ENCODE peak calls at places on chromosomes 5 and 9, in nine cellular contexts. One of them, this sample, is unnamed.
A peak's percentile ranks its signal among the peaks of the same experiment; 100 is the strongest.

GRCh38 chr5:173291722-173292658 is 36.2 kb downstream of the STC2 start:
- DNase-seq in HepG2: no peak
- DNase-seq in heart left ventricle: no peak
- DNase-seq in coronary artery: no peak
- DNase-seq in cardiac muscle cell: no peak
- DNase-seq in AG10803: peak; percentile 66
- DNase-seq in PC-3: no peak
- DNase-seq in fibroblast of lung: peak; percentile 23
- DNase-seq in skeletal muscle cell: peak; percentile 52
- DNase-seq in this sample: no peak

GRCh38 chr5:121937762-121938161 is 24.0 kb upstream of the SRFBP1 start:
- DNase-seq in HepG2: no peak
- DNase-seq in heart left ventricle: no peak
- DNase-seq in coronary artery: no peak
- DNase-seq in cardiac muscle cell: no peak
- DNase-seq in AG10803: peak; percentile 49
- DNase-seq in PC-3: no peak
- DNase-seq in fibroblast of lung: peak; percentile 66
- DNase-seq in skeletal muscle cell: no peak
- DNase-seq in this sample: peak; percentile 49

GRCh38 chr5:102801375-102801774 is 46.3 kb downstream of the PAM start:
- DNase-seq in HepG2: no peak
- DNase-seq in heart left ventricle: no peak
- DNase-seq in coronary artery: no peak
- DNase-seq in cardiac muscle cell: no peak
- DNase-seq in AG10803: no peak
- DNase-seq in PC-3: no peak
- DNase-seq in fibroblast of lung: peak; percentile 36
- DNase-seq in skeletal muscle cell: no peak
- DNase-seq in this sample: no peak

GRCh38 chr5:7325975-7326911 is 69.7 kb upstream of the ADCY2 start:
- DNase-seq in HepG2: no peak
- DNase-seq in heart left ventricle: no peak
- DNase-seq in coronary artery: no peak
- DNase-seq in cardiac muscle cell: no peak
- DNase-seq in AG10803: peak; percentile 65
- DNase-seq in PC-3: no peak
- DNase-seq in fibroblast of lung: no peak
- DNase-seq in skeletal muscle cell: no peak
- DNase-seq in this sample: no peak

GRCh38 chr5:173793677-173794570 is 94.2 kb upstream of the CPEB4 start:
- DNase-seq in HepG2: peak; percentile 19
- DNase-seq in heart left ventricle: no peak
- DNase-seq in coronary artery: peak; percentile 41
- DNase-seq in cardiac muscle cell: no peak
- DNase-seq in AG10803: no peak
- DNase-seq in PC-3: peak; percentile 41
- DNase-seq in fibroblast of lung: no peak
- DNase-seq in skeletal muscle cell: no peak
- DNase-seq in this sample: no peak

GRCh38 chr5:123046222-123046621 is 9.7 kb upstream of the PPIC start:
- DNase-seq in HepG2: no peak
- DNase-seq in heart left ventricle: no peak
- DNase-seq in coronary artery: no peak
- DNase-seq in cardiac muscle cell: peak; percentile 34
- DNase-seq in AG10803: no peak
- DNase-seq in PC-3: no peak
- DNase-seq in fibroblast of lung: no peak
- DNase-seq in skeletal muscle cell: no peak
- DNase-seq in this sample: no peak

GRCh38 chr5:31898246-31898645 is 259.3 kb downstream of the PDZD2 start:
- DNase-seq in HepG2: no peak
- DNase-seq in heart left ventricle: no peak
- DNase-seq in coronary artery: no peak
- DNase-seq in cardiac muscle cell: no peak
- DNase-seq in AG10803: no peak
- DNase-seq in PC-3: no peak
- DNase-seq in fibroblast of lung: no peak
- DNase-seq in skeletal muscle cell: no peak
- DNase-seq in this sample: no peak

GRCh38 chr5:67636091-67636490 is 439.5 kb upstream of the CD180 start:
- DNase-seq in HepG2: no peak
- DNase-seq in heart left ventricle: peak; percentile 72
- DNase-seq in coronary artery: no peak
- DNase-seq in cardiac muscle cell: no peak
- DNase-seq in AG10803: peak; percentile 39
- DNase-seq in PC-3: no peak
- DNase-seq in fibroblast of lung: no peak
- DNase-seq in skeletal muscle cell: no peak
- DNase-seq in this sample: no peak

GRCh38 chr9:115262477-115262876 is 144.5 kb upstream of the TNC start:
- DNase-seq in HepG2: peak; percentile 3
- DNase-seq in heart left ventricle: peak; percentile 91
- DNase-seq in coronary artery: no peak
- DNase-seq in cardiac muscle cell: peak; percentile 48
- DNase-seq in AG10803: peak; percentile 98
- DNase-seq in PC-3: peak; percentile 99
- DNase-seq in fibroblast of lung: peak; percentile 92
- DNase-seq in skeletal muscle cell: peak; percentile 68
- DNase-seq in this sample: peak; percentile 53

GRCh38 chr5:98436672-98437071 is 336.8 kb upstream of the RGMB start:
- DNase-seq in HepG2: no peak
- DNase-seq in heart left ventricle: no peak
- DNase-seq in coronary artery: no peak
- DNase-seq in cardiac muscle cell: no peak
- DNase-seq in AG10803: no peak
- DNase-seq in PC-3: no peak
- DNase-seq in fibroblast of lung: no peak
- DNase-seq in skeletal muscle cell: no peak
- DNase-seq in this sample: no peak

DNA sequence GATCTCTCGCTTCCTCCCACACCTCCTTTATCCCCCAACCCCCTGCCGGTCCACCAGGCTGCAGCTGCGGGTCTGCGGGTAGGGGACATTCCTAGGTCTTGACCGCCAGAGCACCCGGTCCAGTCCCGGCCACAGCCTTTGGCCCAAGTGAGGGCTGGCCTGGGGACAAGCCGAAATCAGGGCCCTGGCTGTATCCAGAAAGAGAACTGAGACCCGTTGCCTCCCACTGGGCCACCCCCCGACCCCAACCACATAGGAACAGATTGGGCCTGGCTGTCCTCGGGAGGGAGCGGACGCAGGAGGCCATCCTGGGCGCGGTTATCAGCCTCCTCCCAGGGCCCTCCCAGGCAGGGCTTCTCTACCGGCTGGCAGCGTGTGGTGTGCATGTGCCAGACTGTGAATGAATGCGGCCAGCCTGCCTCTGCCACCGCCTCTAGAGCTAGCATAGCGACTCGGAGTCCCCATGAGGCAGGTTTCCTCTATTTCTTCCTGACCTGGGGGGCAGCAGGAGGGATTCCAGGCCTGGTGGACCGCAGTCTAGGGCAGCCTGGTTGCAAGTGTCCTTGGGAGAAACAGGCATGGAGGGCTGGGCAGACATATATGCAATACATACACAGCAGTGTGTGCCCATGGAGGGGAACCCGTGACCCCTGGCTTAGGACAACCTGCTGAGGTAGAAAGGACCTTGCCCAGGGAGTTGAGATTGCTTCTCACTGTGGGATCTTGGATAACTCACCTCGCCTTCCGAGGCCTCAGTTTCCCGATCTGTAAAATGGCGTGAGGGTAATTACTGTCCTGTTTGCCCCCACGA is 1.2 kb downstream of the N4BP3 start:
- DNase-seq in HepG2: no peak
- DNase-seq in heart left ventricle: no peak
- DNase-seq in coronary artery: no peak
- DNase-seq in cardiac muscle cell: peak; percentile 50
- DNase-seq in AG10803: no peak
- DNase-seq in PC-3: no peak
- DNase-seq in fibroblast of lung: no peak
- DNase-seq in skeletal muscle cell: no peak
- DNase-seq in this sample: no peak
- H3K4me3 ChIP-seq in HepG2: no peak overlapping the region
- H3K4me3 ChIP-seq in heart left ventricle: peak overlapping the region; percentile 64
- H3K4me3 ChIP-seq in coronary artery: peak overlapping the region; percentile 69
- H3K4me3 ChIP-seq in cardiac muscle cell: peak overlapping the region; percentile 57
- H3K4me3 ChIP-seq in AG10803: no peak overlapping the region
- H3K4me3 ChIP-seq in PC-3: peak overlapping the region; percentile 47
- H3K4me3 ChIP-seq in fibroblast of lung: no peak overlapping the region
- H3K4me3 ChIP-seq in skeletal muscle cell: peak overlapping the region; percentile 46
- H3K4me3 ChIP-seq in this sample: peak overlapping the region; percentile 34

GRCh38 chr9:116271307-116271706 is 117.7 kb downstream of the PAPPA start:
- DNase-seq in HepG2: no peak
- DNase-seq in heart left ventricle: no peak
- DNase-seq in coronary artery: no peak
- DNase-seq in cardiac muscle cell: no peak
- DNase-seq in AG10803: no peak
- DNase-seq in PC-3: peak; percentile 51
- DNase-seq in fibroblast of lung: no peak
- DNase-seq in skeletal muscle cell: no peak
- DNase-seq in this sample: no peak
- H3K4me3 ChIP-seq in HepG2: no peak overlapping the region
- H3K4me3 ChIP-seq in heart left ventricle: no peak overlapping the region
- H3K4me3 ChIP-seq in coronary artery: no peak overlapping the region
- H3K4me3 ChIP-seq in cardiac muscle cell: no peak overlapping the region
- H3K4me3 ChIP-seq in AG10803: no peak overlapping the region
- H3K4me3 ChIP-seq in PC-3: no peak overlapping the region
- H3K4me3 ChIP-seq in fibroblast of lung: no peak overlapping the region
- H3K4me3 ChIP-seq in skeletal muscle cell: no peak overlapping the region
- H3K4me3 ChIP-seq in this sample: no peak overlapping the region

DNA sequence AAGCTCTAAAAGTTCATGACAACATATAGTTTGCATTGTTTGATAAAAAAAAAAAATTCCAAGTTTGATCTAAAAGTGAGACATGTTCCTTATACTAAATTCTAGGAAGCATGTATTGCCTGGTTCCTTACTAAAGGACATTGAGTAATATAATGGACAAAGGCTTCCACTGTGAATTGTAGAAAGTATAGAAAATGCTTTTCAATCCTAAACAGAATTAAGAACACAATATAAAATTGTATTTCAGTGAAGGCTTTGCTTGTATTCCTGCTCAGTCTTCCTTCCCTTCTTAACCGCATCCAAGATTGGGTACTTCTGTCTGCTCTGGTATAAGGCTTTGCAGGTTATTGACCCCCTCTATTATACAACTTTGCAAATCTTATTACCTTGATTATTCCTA is 2.4 kb downstream of the RECK start:
- DNase-seq in HepG2: no peak
- DNase-seq in heart left ventricle: no peak
- DNase-seq in coronary artery: no peak
- DNase-seq in cardiac muscle cell: no peak
- DNase-seq in AG10803: no peak
- DNase-seq in PC-3: no peak
- DNase-seq in fibroblast of lung: no peak
- DNase-seq in skeletal muscle cell: no peak
- DNase-seq in this sample: no peak
- H3K4me3 ChIP-seq in HepG2: no peak overlapping the region
- H3K4me3 ChIP-seq in heart left ventricle: no peak overlapping the region
- H3K4me3 ChIP-seq in coronary artery: no peak overlapping the region
- H3K4me3 ChIP-seq in cardiac muscle cell: no peak overlapping the region
- H3K4me3 ChIP-seq in AG10803: peak overlapping the region; percentile 95
- H3K4me3 ChIP-seq in PC-3: no peak overlapping the region
- H3K4me3 ChIP-seq in fibroblast of lung: peak overlapping the region; percentile 94
- H3K4me3 ChIP-seq in skeletal muscle cell: peak overlapping the region; percentile 6
- H3K4me3 ChIP-seq in this sample: no peak overlapping the region

GRCh38 chr5:155268770-155269425 is 255.3 kb downstream of the KIF4B start:
- DNase-seq in HepG2: no peak
- DNase-seq in heart left ventricle: no peak
- DNase-seq in coronary artery: no peak
- DNase-seq in cardiac muscle cell: no peak
- DNase-seq in AG10803: no peak
- DNase-seq in PC-3: no peak
- DNase-seq in fibroblast of lung: no peak
- DNase-seq in skeletal muscle cell: no peak
- DNase-seq in this sample: no peak
- H3K4me3 ChIP-seq in HepG2: no peak overlapping the region
- H3K4me3 ChIP-seq in heart left ventricle: no peak overlapping the region
- H3K4me3 ChIP-seq in coronary artery: no peak overlapping the region
- H3K4me3 ChIP-seq in cardiac muscle cell: no peak overlapping the region
- H3K4me3 ChIP-seq in AG10803: no peak overlapping the region
- H3K4me3 ChIP-seq in PC-3: no peak overlapping the region
- H3K4me3 ChIP-seq in fibroblast of lung: no peak overlapping the region
- H3K4me3 ChIP-seq in skeletal muscle cell: no peak overlapping the region
- H3K4me3 ChIP-seq in this sample: no peak overlapping the region

DNA sequence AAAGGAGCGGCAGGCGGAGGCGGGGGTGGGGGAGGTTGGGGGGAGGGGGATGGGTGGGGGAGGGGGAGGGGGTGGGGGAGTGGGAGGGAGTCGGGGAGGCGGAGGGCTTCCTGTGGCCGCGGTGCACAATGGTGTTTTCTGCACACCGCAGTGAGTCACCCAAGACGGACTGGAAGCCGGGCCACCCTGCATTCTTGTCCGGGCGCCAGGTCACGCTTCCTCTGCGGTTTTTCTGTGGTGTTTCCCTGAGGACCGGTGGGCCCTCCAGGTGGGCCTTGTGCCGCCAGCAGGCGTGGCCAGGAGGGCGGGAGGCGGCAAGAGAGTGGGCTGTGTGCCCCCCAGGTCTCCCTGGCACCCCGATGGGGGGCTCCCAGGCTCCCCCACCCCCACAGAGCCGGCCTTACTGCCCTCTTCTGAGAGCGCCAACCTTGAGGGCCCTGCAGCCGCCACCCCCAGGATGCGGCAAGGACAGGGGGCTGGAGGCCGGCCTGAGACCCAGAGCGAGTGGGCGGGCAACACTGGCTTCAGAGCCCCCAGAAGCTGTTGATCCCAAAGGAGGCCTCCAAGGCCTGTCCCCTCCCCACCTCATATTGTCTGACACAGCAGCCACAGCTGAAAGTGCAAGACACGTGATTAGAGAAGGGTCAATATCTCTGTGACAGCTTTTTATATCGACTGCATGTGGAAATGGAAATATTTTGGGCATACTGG is 11.1 kb downstream of the EXD3 start:
- DNase-seq in HepG2: no peak
- DNase-seq in heart left ventricle: peak; percentile 86
- DNase-seq in coronary artery: no peak
- DNase-seq in cardiac muscle cell: no peak
- DNase-seq in AG10803: peak; percentile 76
- DNase-seq in PC-3: peak; percentile 89
- DNase-seq in fibroblast of lung: peak; percentile 94
- DNase-seq in skeletal muscle cell: peak; percentile 51
- DNase-seq in this sample: peak; percentile 94
- H3K4me3 ChIP-seq in HepG2: no peak overlapping the region
- H3K4me3 ChIP-seq in heart left ventricle: peak overlapping the region; percentile 26
- H3K4me3 ChIP-seq in coronary artery: peak overlapping the region; percentile 47
- H3K4me3 ChIP-seq in cardiac muscle cell: no peak overlapping the region
- H3K4me3 ChIP-seq in AG10803: no peak overlapping the region
- H3K4me3 ChIP-seq in PC-3: peak overlapping the region; percentile 35
- H3K4me3 ChIP-seq in fibroblast of lung: no peak overlapping the region
- H3K4me3 ChIP-seq in skeletal muscle cell: no peak overlapping the region
- H3K4me3 ChIP-seq in this sample: no peak overlapping the region

GRCh38 chr5:1342268-1342667 is 2.6 kb downstream of the CLPTM1L start:
- DNase-seq in HepG2: no peak
- DNase-seq in heart left ventricle: no peak
- DNase-seq in coronary artery: no peak
- DNase-seq in cardiac muscle cell: no peak
- DNase-seq in AG10803: no peak
- DNase-seq in PC-3: no peak
- DNase-seq in fibroblast of lung: no peak
- DNase-seq in skeletal muscle cell: no peak
- DNase-seq in this sample: no peak
- H3K4me3 ChIP-seq in HepG2: no peak overlapping the region
- H3K4me3 ChIP-seq in heart left ventricle: no peak overlapping the region
- H3K4me3 ChIP-seq in coronary artery: no peak overlapping the region
- H3K4me3 ChIP-seq in cardiac muscle cell: no peak overlapping the region
- H3K4me3 ChIP-seq in AG10803: no peak overlapping the region
- H3K4me3 ChIP-seq in PC-3: no peak overlapping the region
- H3K4me3 ChIP-seq in fibroblast of lung: no peak overlapping the region
- H3K4me3 ChIP-seq in skeletal muscle cell: no peak overlapping the region
- H3K4me3 ChIP-seq in this sample: no peak overlapping the region